ENCODE peak calls at places on chromosomes 7 and 10, in eight cellular contexts. D is cardiac muscle cell; Z is A549; L is body of pancreas; F is right lobe of liver; I is HL-60; W is WERI-Rb-1; O is effector memory CD4-positive, alpha-beta T cell. G is an unnamed sample.

GRCh38 chr10:52895066-52895465 is 122.5 kb upstream of the MBL2 start:
- DNase-seq in D (no peak), Z (no peak), L (no peak), F (no peak), I (no peak), W (no peak), O (no peak), G (no peak)

GRCh38 chr10:63466168-63466935 is 575 bp upstream of the JMJD1C start:
- DNase-seq in D (peak), Z (peak), L (peak), F (peak), I (peak), W (peak), O (no peak), G (peak)

GRCh38 chr10:112904000-112904399 is 46.0 kb upstream of the TCF7L2 start:
- DNase-seq in D (peak), Z (peak), L (no peak), F (no peak), I (no peak), W (no peak), O (no peak), G (no peak)

GRCh38 chr7:94145602-94146001 is 141.4 kb upstream of the BET1 start:
- DNase-seq in D (peak), Z (no peak), L (no peak), F (no peak), I (no peak), W (no peak), O (no peak), G (no peak)

GRCh38 chr10:17026686-17027485 is 102.7 kb downstream of the CUBN start:
- DNase-seq in D (peak), Z (no peak), L (no peak), F (no peak), I (no peak), W (no peak), O (peak), G (peak)

GRCh38 chr7:101081432-101081831 is 3.8 kb upstream of the TRIM56 start:
- DNase-seq in D (no peak), Z (no peak), L (no peak), F (no peak), I (peak), W (no peak), O (no peak), G (no peak)

GRCh38 chr10:81288544-81288943 is 586.5 kb upstream of the NRG3 start:
- DNase-seq in D (no peak), Z (no peak), L (no peak), F (no peak), I (no peak), W (no peak), O (no peak), G (no peak)

GRCh38 chr10:63375458-63375857 is 90.3 kb downstream of the JMJD1C start:
- DNase-seq in D (no peak), Z (no peak), L (no peak), F (no peak), I (no peak), W (no peak), O (no peak), G (no peak)

GRCh38 chr10:53256623-53257022 is 484.0 kb upstream of the MBL2 start:
- DNase-seq in D (no peak), Z (no peak), L (no peak), F (no peak), I (no peak), W (no peak), O (no peak), G (no peak)

GRCh38 chr10:125264091-125264490 is 103.7 kb upstream of the CTBP2 start:
- DNase-seq in D (no peak), Z (no peak), L (no peak), F (no peak), I (no peak), W (no peak), O (no peak), G (no peak)

GRCh38 chr10:26479766-26480492 is 41.8 kb downstream of the APBB1IP start:
- DNase-seq in D (no peak), Z (no peak), L (no peak), F (peak), I (peak), W (no peak), O (no peak), G (peak)

GRCh38 chr7:78420001-78420400 is 621.4 kb downstream of the PHTF2 start:
- DNase-seq in D (no peak), Z (no peak), L (no peak), F (no peak), I (no peak), W (no peak), O (no peak), G (no peak)

GRCh38 chr7:105637755-105638154 is 56.5 kb upstream of the EFCAB10 start:
- DNase-seq in D (no peak), Z (no peak), L (no peak), F (no peak), I (no peak), W (no peak), O (no peak), G (no peak)

GRCh38 chr7:1240917-1241509 is 8.3 kb downstream of the UNCX start:
- DNase-seq in D (no peak), Z (no peak), L (no peak), F (peak), I (no peak), W (no peak), O (no peak), G (no peak)

DNA sequence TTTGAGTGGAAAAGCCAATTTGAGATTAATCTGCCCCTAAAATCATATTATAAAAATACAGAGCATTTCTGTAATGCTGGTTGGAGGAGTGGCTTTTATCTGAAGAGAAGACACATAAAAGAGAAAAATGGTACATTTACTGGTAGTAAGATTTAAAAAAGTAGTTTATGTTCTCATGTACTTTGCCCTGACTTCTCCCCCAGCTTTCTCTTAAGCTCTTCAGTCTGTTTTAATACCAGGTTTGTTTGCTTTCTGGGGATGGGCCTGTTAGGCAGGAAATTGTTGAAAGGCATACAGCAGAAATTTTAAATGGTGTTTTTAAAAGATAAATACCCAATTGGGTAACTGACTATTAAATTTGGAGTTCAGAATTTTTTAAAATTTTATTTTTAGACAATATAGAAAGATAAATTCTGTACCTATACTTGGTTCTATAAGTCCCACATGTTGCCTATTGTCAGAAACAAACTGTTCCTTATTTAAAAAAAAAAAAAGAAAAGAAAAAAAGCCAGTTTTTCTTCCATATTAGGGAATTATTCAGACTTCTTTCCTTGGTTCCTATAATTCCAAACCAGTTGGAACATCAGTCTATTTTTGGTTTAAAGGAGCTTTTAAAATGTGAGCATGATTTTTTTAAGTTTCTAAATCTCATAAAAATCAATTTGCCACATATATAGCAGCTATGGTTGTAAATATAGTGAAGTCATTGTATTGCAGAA is 136.6 kb downstream of the ARID5B start:
- DNase-seq in D (no peak), Z (no peak), L (no peak), F (no peak), I (no peak), W (no peak), O (no peak), G (no peak)
- H3K4me3 ChIP-seq in D (no peak), Z (no peak), L (no peak), F (no peak), I (no peak), W (no peak), O (no peak), G (no peak)

DNA sequence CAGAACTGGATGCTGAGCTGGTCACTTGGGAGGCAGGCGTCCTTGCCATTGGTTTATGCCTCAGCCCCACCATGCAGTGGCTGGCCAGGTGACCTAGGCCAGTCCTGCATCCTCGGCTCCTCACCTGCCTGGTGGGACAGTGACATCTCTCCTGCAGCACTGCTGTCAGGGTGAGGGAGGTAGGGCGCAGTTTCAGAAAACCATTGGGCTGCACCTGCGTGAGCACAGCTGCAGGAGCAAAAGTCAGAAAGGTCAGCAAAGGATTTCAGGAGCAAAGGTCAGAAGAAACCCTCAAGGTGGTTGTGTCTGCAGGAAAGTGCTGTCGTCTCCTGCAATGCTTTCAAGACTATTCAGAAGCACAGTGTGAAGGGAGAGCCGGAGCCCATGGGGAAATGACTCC is 48.1 kb downstream of the EGFR start:
- DNase-seq in D (no peak), Z (no peak), L (no peak), F (no peak), I (no peak), W (no peak), O (no peak), G (no peak)
- H3K27ac ChIP-seq in D (no peak), Z (peak), L (peak), F (peak), I (no peak), W (no peak), O (no peak), G (no peak)

GRCh38 chr10:85667638-85668233 is 698.9 kb downstream of the GRID1 start:
- DNase-seq in D (no peak), Z (no peak), L (no peak), F (no peak), I (no peak), W (no peak), O (no peak), G (no peak)
- H3K4me3 ChIP-seq in D (no peak), Z (no peak), L (no peak), F (no peak), I (no peak), W (no peak), O (no peak), G (no peak)

GRCh38 chr10:78971094-78971682 is 97.6 kb upstream of the ZMIZ1 start:
- DNase-seq in D (no peak), Z (no peak), L (no peak), F (no peak), I (no peak), W (no peak), O (no peak), G (no peak)
- H3K27ac ChIP-seq in D (no peak), Z (peak), L (no peak), F (no peak), I (no peak), W (no peak), O (no peak), G (no peak)

DNA sequence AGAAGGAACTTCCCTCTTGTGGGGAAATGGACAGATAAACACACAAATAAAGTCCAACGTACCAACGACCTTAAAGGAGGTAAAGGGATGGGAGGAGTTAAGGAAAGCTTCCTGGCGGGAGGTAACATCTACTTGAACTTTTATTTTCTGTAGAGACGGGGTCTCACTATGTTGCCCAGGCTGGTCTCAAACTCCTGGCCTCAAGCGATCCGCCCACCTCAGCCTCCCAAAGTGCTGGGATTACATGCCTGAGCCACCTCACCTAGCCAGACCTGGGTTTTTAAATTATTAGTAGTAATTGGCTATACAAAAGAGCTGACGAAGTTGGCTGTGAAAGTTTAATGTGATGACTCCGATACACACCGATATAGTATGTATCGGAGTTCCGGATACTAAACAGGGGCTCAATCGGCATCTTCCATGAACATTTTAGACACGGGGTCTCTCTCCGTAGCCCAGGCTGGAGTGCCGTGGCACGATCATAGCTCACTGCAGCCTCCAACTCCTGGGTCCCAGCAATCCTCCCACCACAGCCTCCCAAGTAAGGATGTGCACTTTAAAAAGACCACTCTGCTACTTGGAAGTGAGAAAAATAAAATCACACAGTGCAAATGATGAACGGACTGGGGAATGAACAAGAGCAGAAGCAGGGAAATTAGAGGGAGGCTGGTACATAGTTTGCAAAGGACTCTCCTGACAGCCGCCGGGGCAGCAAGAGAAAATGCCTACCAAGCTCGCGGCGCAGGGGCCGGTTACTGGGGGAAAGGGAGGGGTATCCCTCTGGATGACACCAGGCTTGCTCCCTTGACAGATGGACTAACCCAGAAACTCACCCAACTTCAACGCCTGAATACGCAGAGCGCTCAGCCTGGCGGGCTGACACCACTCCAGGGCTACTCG is 1.0 kb downstream of the BCL7B start:
- DNase-seq in D (no peak), Z (no peak), L (no peak), F (no peak), I (no peak), W (no peak), O (no peak), G (no peak)
- H3K4me3 ChIP-seq in D (peak), Z (peak), L (peak), F (peak), I (peak), W (peak), O (peak), G (peak)

G was measured in CD4-positive, alpha-beta memory T cell.